ENCODE peak calls at places on chromosomes 3 and 15, in seven cellular contexts. I is HCT116, O is fibroblast of lung, L is GM23248, C is PC-3, E is MM.1S, H is HepG2. X is an unnamed sample. For H3K4me1, the result is how much of the 10 kb centered on the place peaks cover.

GRCh38 chr15:68389041-68389930 is 42.7 kb downstream of the ITGA11 start:
- DNase-seq in L (no peak), C (no peak), O (no peak), H (no peak), E (no peak), I (no peak), X (peak)

GRCh38 chr3:175585898-175586297 is 726.8 kb downstream of the NAALADL2 start:
- DNase-seq in H (no peak), L (peak), O (peak), I (peak), E (no peak), C (peak), X (peak)

GRCh38 chr15:59166156-59166555 is 40.5 kb upstream of the LDHAL6B start:
- DNase-seq in O (peak), E (no peak), H (peak), L (peak), C (no peak), I (no peak), X (no peak)

GRCh38 chr3:17831366-17831765 is 88.9 kb upstream of the TBC1D5 start:
- DNase-seq in O (peak), H (no peak), I (no peak), L (peak), C (peak), E (no peak), X (no peak)

GRCh38 chr15:51024735-51025453 is 69.8 kb downstream of the TNFAIP8L3 start:
- DNase-seq in L (peak), O (peak), H (no peak), C (no peak), I (no peak), E (no peak), X (peak)

GRCh38 chr3:52326976-52327375 is 10.9 kb downstream of the DNAH1 start:
- DNase-seq in O (no peak), L (no peak), E (no peak), H (no peak), C (no peak), I (no peak), X (no peak)

GRCh38 chr3:58724376-58724775 is 57.8 kb upstream of the FAM3D start:
- DNase-seq in L (no peak), C (no peak), H (no peak), I (no peak), E (no peak), O (no peak), X (no peak)

GRCh38 chr3:56761887-56762605 is 39.7 kb downstream of the ARHGEF3 start:
- DNase-seq in E (no peak), L (peak), O (no peak), I (no peak), C (no peak), H (no peak), X (no peak)

GRCh38 chr3:2099028-2099671 is 484 bp downstream of the CNTN4 start:
- DNase-seq in I (no peak), L (peak), O (no peak), C (no peak), H (no peak), E (no peak), X (peak)

GRCh38 chr3:81871358-81872152 is 110.1 kb upstream of the GBE1 start:
- DNase-seq in L (peak), E (no peak), O (peak), H (no peak), I (no peak), C (peak), X (peak)

GRCh38 chr3:195153121-195153520 is 117.8 kb downstream of the XXYLT1 start:
- DNase-seq in L (no peak), E (no peak), C (no peak), O (peak), H (no peak), I (no peak), X (peak)

GRCh38 chr15:101038327-101039003 is 119.3 kb downstream of the LRRK1 start:
- DNase-seq in L (no peak), E (no peak), I (no peak), O (no peak), H (no peak), C (no peak), X (no peak)

GRCh38 chr3:8266679-8267267 is 234.8 kb upstream of the LMCD1 start:
- DNase-seq in O (no peak), I (no peak), C (peak), E (no peak), L (peak), H (no peak), X (peak)

GRCh38 chr3:101898752-101899169 is 49.4 kb downstream of the NFKBIZ start:
- DNase-seq in O (no peak), C (no peak), H (no peak), E (peak), L (no peak), I (no peak), X (no peak)

GRCh38 chr15:50996641-50997040 is 88.2 kb downstream of the AP4E1 start:
- DNase-seq in L (peak), C (peak), I (no peak), H (no peak), O (peak), E (no peak), X (no peak)

GRCh38 chr3:124885466-124886167 is 1.5 kb downstream of the ITGB5 start:
- DNase-seq in L (peak), H (no peak), C (no peak), O (no peak), I (no peak), E (no peak), X (peak)

GRCh38 chr3:46061887-46062286 is 34.6 kb upstream of the XCR1 start:
- DNase-seq in H (no peak), I (no peak), E (no peak), C (no peak), O (no peak), L (no peak), X (no peak)

GRCh38 chr3:155676252-155676981 is 68.5 kb downstream of the PLCH1 start:
- DNase-seq in L (peak), O (peak), H (no peak), I (no peak), C (peak), E (no peak), X (no peak)

GRCh38 chr3:188153498-188153948 is 434 bp upstream of the LPP start:
- DNase-seq in E (no peak), C (peak), O (peak), I (peak), L (peak), H (peak), X (peak)
- TF ChIP-seq EZH2 in E (no peak), C (no peak), O (no peak), I (no peak), L (no peak), H (no peak), X (no peak)

DNA sequence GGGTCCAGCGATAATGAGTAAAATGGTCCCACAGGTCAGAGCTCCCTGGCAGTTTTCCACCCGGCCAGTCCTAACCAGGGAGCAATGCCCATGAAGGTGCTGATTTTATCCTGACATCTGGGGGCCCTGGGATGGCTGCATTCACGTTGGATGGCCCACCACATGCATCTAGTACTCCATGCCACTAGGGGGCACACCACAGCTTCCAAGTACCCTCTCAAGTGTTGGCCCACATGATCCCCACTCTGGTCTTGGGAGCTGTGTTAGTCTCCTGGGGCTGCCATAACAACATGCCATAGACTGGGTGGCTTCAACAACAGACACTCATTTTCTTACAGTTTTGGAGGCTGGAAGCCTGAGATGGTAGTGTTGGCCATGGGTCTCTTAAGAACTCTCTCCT is 225.5 kb downstream of the SLCO3A1 start:
- DNase-seq in H (peak), L (peak), I (peak), C (no peak), E (no peak), O (peak), X (peak)
- H3K4me1 ChIP-seq in H (under half), L (under half), I (under half), C (under half), E (under half), O (under half), X (under half)

DNA sequence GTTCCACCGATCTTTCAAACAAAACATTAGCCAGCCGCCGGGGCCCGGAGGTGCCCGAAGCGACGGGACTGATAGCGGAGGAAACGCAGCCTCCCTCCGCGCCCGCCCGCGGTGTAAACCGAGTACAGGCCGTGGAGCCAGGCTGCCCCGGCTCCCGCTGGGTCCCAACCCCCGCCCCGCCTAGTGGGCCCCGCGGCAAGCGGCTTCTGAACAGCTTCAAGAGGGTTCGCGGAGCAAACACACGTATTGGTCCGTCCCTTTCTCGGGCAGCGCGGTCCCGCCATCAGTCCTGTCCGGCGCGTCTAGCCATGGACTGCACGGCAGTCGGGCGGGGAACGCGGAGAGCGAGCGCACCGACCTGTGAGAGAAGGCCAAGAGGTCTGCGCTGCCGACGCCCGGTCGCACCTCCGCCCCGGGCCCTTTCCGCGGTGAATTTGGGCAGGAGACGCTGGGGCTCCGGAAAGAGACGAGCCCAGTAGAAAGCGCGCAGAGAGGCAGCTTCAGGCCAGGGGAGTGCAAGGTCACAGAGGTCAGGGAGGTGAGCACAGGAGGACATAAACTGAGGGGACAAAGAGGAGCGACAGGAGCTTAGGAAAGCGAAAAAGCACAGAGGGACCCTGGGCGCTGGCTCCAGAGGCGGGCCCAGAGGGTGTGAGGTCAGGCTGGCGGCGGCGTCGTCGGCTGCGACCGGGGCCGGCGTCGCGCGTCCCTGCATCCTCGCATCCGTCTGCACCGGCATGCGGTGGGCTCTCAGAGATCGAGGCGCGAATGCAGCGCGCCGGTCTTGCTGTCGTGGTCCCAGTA is 1.9 kb downstream of the FOXL2 start:
- DNase-seq in H (no peak), O (no peak), I (no peak), L (no peak), E (no peak), C (no peak), X (no peak)
- TF ChIP-seq EZH2 in H (no peak), O (peak), I (no peak), L (peak), E (no peak), C (no peak), X (peak)

GRCh38 chr3:70992557-70992956 is 591.0 kb downstream of the FOXP1 start:
- DNase-seq in C (no peak), H (no peak), O (no peak), L (peak), E (no peak), I (no peak), X (no peak)
- H3K4me1 ChIP-seq in C (under half), H (under half), O (under half), L (under half), E (under half), I (under half), X (under half)

DNA sequence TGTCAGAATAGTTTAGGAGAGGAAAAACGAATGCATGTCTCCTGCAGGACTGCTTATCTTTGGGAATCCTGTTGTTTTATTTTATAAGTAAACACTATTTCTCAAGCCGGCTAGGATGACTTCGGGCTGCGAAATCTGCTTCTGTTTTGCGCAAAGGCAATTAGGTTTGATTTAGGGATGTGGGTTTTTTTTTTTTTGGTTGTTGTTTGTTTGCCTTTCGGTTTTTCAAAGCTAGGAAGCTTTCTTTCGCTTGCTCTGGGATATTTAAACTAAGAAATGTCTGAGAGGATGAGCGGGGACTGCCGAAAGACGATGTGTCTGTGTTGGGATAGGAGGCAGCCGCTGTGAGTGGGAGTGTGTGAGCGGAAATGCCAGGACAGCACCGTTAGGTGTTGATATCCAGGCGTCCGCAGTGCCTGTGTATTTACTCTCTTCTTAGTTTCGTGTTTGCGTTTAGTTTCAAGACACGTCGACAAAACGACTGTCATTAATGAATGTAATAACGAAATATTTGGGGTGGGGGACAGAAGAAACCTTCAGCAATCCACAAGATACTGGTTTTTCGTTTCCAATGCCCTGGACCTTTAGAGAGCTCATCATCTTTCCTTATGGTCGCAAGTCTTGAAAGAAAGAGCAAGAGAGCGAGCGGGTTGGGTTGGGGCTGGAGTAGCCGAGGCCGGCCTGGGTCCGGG is 620 bp downstream of the ISL2 start:
- DNase-seq in H (peak), O (peak), E (no peak), I (no peak), C (peak), L (peak), X (peak)
- TF ChIP-seq EZH2 in H (no peak), O (peak), E (no peak), I (no peak), C (no peak), L (no peak), X (peak)

X was measured in A673.